ENCODE peak calls at places on chromosomes 12 and 14, in eight cellular contexts. One of them, this sample, is unnamed.

GRCh38 chr14:102187583-102188001 is 47.9 kb downstream of the WDR20 start:
- DNase-seq in suprapubic skin: no peak
- DNase-seq in hepatocyte: no peak
- DNase-seq in spleen: no peak
- DNase-seq in fibroblast of lung: no peak
- DNase-seq in CD8-positive, alpha-beta T cell: no peak
- DNase-seq in astrocyte of the spinal cord: no peak
- DNase-seq in psoas muscle: no peak
- DNase-seq in this sample: peak; percentile 14

GRCh38 chr14:32428149-32428548 is 99.1 kb downstream of the AKAP6 start:
- DNase-seq in suprapubic skin: no peak
- DNase-seq in hepatocyte: no peak
- DNase-seq in spleen: no peak
- DNase-seq in fibroblast of lung: no peak
- DNase-seq in CD8-positive, alpha-beta T cell: no peak
- DNase-seq in astrocyte of the spinal cord: peak; percentile 47
- DNase-seq in psoas muscle: no peak
- DNase-seq in this sample: no peak

GRCh38 chr14:20546877-20547276 is 14.0 kb downstream of the RNASE9 start:
- DNase-seq in suprapubic skin: no peak
- DNase-seq in hepatocyte: peak; percentile 77
- DNase-seq in spleen: no peak
- DNase-seq in fibroblast of lung: no peak
- DNase-seq in CD8-positive, alpha-beta T cell: no peak
- DNase-seq in astrocyte of the spinal cord: no peak
- DNase-seq in psoas muscle: no peak
- DNase-seq in this sample: no peak

GRCh38 chr12:51371295-51371953 is 19.8 kb downstream of the GALNT6 start:
- DNase-seq in suprapubic skin: no peak
- DNase-seq in hepatocyte: peak; percentile 90
- DNase-seq in spleen: no peak
- DNase-seq in fibroblast of lung: peak; percentile 97
- DNase-seq in CD8-positive, alpha-beta T cell: no peak
- DNase-seq in astrocyte of the spinal cord: peak; percentile 97
- DNase-seq in psoas muscle: peak; percentile 86
- DNase-seq in this sample: peak; percentile 97

GRCh38 chr14:65301862-65302539 is 110.5 kb upstream of the FUT8 start:
- DNase-seq in suprapubic skin: no peak
- DNase-seq in hepatocyte: no peak
- DNase-seq in spleen: no peak
- DNase-seq in fibroblast of lung: no peak
- DNase-seq in CD8-positive, alpha-beta T cell: no peak
- DNase-seq in astrocyte of the spinal cord: no peak
- DNase-seq in psoas muscle: no peak
- DNase-seq in this sample: no peak

GRCh38 chr14:96162741-96163140 is 41.9 kb upstream of the BDKRB2 start:
- DNase-seq in suprapubic skin: no peak
- DNase-seq in hepatocyte: no peak
- DNase-seq in spleen: no peak
- DNase-seq in fibroblast of lung: peak; percentile 37
- DNase-seq in CD8-positive, alpha-beta T cell: no peak
- DNase-seq in astrocyte of the spinal cord: no peak
- DNase-seq in psoas muscle: no peak
- DNase-seq in this sample: peak; percentile 40

GRCh38 chr12:56257491-56258067 is 605 bp downstream of the ANKRD52 start:
- DNase-seq in suprapubic skin: no peak
- DNase-seq in hepatocyte: peak; percentile 61
- DNase-seq in spleen: no peak
- DNase-seq in fibroblast of lung: no peak
- DNase-seq in CD8-positive, alpha-beta T cell: no peak
- DNase-seq in astrocyte of the spinal cord: peak; percentile 39
- DNase-seq in psoas muscle: no peak
- DNase-seq in this sample: peak; percentile 20

GRCh38 chr12:109738209-109738608 is 24.6 kb downstream of the FAM222A start:
- DNase-seq in suprapubic skin: peak; percentile 55
- DNase-seq in hepatocyte: no peak
- DNase-seq in spleen: peak; percentile 46
- DNase-seq in fibroblast of lung: no peak
- DNase-seq in CD8-positive, alpha-beta T cell: no peak
- DNase-seq in astrocyte of the spinal cord: no peak
- DNase-seq in psoas muscle: peak; percentile 2
- DNase-seq in this sample: no peak

GRCh38 chr12:76158518-76159321 is 74.2 kb upstream of the NAP1L1 start:
- DNase-seq in suprapubic skin: no peak
- DNase-seq in hepatocyte: peak; percentile 73
- DNase-seq in spleen: no peak
- DNase-seq in fibroblast of lung: peak; percentile 64
- DNase-seq in CD8-positive, alpha-beta T cell: peak; percentile 3
- DNase-seq in astrocyte of the spinal cord: peak; percentile 81
- DNase-seq in psoas muscle: peak; percentile 53
- DNase-seq in this sample: peak; percentile 90

GRCh38 chr12:125133616-125134015 is 68.4 kb downstream of the AACS start:
- DNase-seq in suprapubic skin: no peak
- DNase-seq in hepatocyte: no peak
- DNase-seq in spleen: no peak
- DNase-seq in fibroblast of lung: no peak
- DNase-seq in CD8-positive, alpha-beta T cell: no peak
- DNase-seq in astrocyte of the spinal cord: no peak
- DNase-seq in psoas muscle: no peak
- DNase-seq in this sample: no peak

GRCh38 chr14:73909681-73910080 is 23.0 kb downstream of the ZNF410 start:
- DNase-seq in suprapubic skin: no peak
- DNase-seq in hepatocyte: no peak
- DNase-seq in spleen: no peak
- DNase-seq in fibroblast of lung: no peak
- DNase-seq in CD8-positive, alpha-beta T cell: no peak
- DNase-seq in astrocyte of the spinal cord: no peak
- DNase-seq in psoas muscle: no peak
- DNase-seq in this sample: peak; percentile 36

GRCh38 chr12:67441736-67442346 is 172.7 kb downstream of the CAND1 start:
- DNase-seq in suprapubic skin: peak; percentile 90
- DNase-seq in hepatocyte: peak; percentile 91
- DNase-seq in spleen: peak; percentile 89
- DNase-seq in fibroblast of lung: peak; percentile 81
- DNase-seq in CD8-positive, alpha-beta T cell: peak; percentile 55
- DNase-seq in astrocyte of the spinal cord: peak; percentile 82
- DNase-seq in psoas muscle: peak; percentile 92
- DNase-seq in this sample: peak; percentile 81

GRCh38 chr12:7915911-7916403 is 20.0 kb downstream of the SLC2A3 start:
- DNase-seq in suprapubic skin: no peak
- DNase-seq in hepatocyte: no peak
- DNase-seq in spleen: no peak
- DNase-seq in fibroblast of lung: no peak
- DNase-seq in CD8-positive, alpha-beta T cell: no peak
- DNase-seq in astrocyte of the spinal cord: no peak
- DNase-seq in psoas muscle: no peak
- DNase-seq in this sample: no peak

GRCh38 chr14:29548948-29549370 is 378.7 kb downstream of the PRKD1 start:
- DNase-seq in suprapubic skin: no peak
- DNase-seq in hepatocyte: peak; percentile 69
- DNase-seq in spleen: no peak
- DNase-seq in fibroblast of lung: peak; percentile 84
- DNase-seq in CD8-positive, alpha-beta T cell: no peak
- DNase-seq in astrocyte of the spinal cord: peak; percentile 76
- DNase-seq in psoas muscle: no peak
- DNase-seq in this sample: peak; percentile 81

GRCh38 chr14:91554535-91555332 is 44.6 kb upstream of the PPP4R3A start:
- DNase-seq in suprapubic skin: no peak
- DNase-seq in hepatocyte: peak; percentile 85
- DNase-seq in spleen: no peak
- DNase-seq in fibroblast of lung: no peak
- DNase-seq in CD8-positive, alpha-beta T cell: no peak
- DNase-seq in astrocyte of the spinal cord: no peak
- DNase-seq in psoas muscle: no peak
- DNase-seq in this sample: no peak

GRCh38 chr14:104680806-104681688 is 8.4 kb upstream of the INF2 start:
- DNase-seq in suprapubic skin: no peak
- DNase-seq in hepatocyte: peak; percentile 76
- DNase-seq in spleen: peak; percentile 68
- DNase-seq in fibroblast of lung: peak; percentile 80
- DNase-seq in CD8-positive, alpha-beta T cell: no peak
- DNase-seq in astrocyte of the spinal cord: peak; percentile 78
- DNase-seq in psoas muscle: peak; percentile 62
- DNase-seq in this sample: peak; percentile 88

GRCh38 chr14:71465316-71465715 is 466.9 kb upstream of the RGS6 start:
- DNase-seq in suprapubic skin: no peak
- DNase-seq in hepatocyte: no peak
- DNase-seq in spleen: no peak
- DNase-seq in fibroblast of lung: peak; percentile 17
- DNase-seq in CD8-positive, alpha-beta T cell: no peak
- DNase-seq in astrocyte of the spinal cord: no peak
- DNase-seq in psoas muscle: no peak
- DNase-seq in this sample: peak; percentile 48

GRCh38 chr12:108357834-108358579 is 18.9 kb upstream of the CMKLR1 start:
- DNase-seq in suprapubic skin: no peak
- DNase-seq in hepatocyte: no peak
- DNase-seq in spleen: no peak
- DNase-seq in fibroblast of lung: no peak
- DNase-seq in CD8-positive, alpha-beta T cell: no peak
- DNase-seq in astrocyte of the spinal cord: no peak
- DNase-seq in psoas muscle: no peak
- DNase-seq in this sample: no peak

GRCh38 chr12:3107071-3107583 is 29.9 kb downstream of the TSPAN9 start:
- DNase-seq in suprapubic skin: no peak
- DNase-seq in hepatocyte: no peak
- DNase-seq in spleen: no peak
- DNase-seq in fibroblast of lung: peak; percentile 48
- DNase-seq in CD8-positive, alpha-beta T cell: no peak
- DNase-seq in astrocyte of the spinal cord: peak; percentile 96
- DNase-seq in psoas muscle: no peak
- DNase-seq in this sample: peak; percentile 65

GRCh38 chr14:104314251-104314941 is 176.0 kb downstream of the KIF26A start:
- DNase-seq in suprapubic skin: no peak
- DNase-seq in hepatocyte: no peak
- DNase-seq in spleen: peak; percentile 63
- DNase-seq in fibroblast of lung: no peak
- DNase-seq in CD8-positive, alpha-beta T cell: no peak
- DNase-seq in astrocyte of the spinal cord: no peak
- DNase-seq in psoas muscle: peak; percentile 24
- DNase-seq in this sample: no peak

GRCh38 chr12:113757223-113758002 is 208.7 kb downstream of the RBM19 start:
- DNase-seq in suprapubic skin: no peak
- DNase-seq in hepatocyte: no peak
- DNase-seq in spleen: no peak
- DNase-seq in fibroblast of lung: no peak
- DNase-seq in CD8-positive, alpha-beta T cell: no peak
- DNase-seq in astrocyte of the spinal cord: no peak
- DNase-seq in psoas muscle: no peak
- DNase-seq in this sample: no peak
- TF ChIP-seq CTCF in suprapubic skin: no peak
- TF ChIP-seq CTCF in hepatocyte: no peak
- TF ChIP-seq CTCF in spleen: no peak
- TF ChIP-seq CTCF in fibroblast of lung: no peak
- TF ChIP-seq CTCF in CD8-positive, alpha-beta T cell: no peak
- TF ChIP-seq CTCF in astrocyte of the spinal cord: no peak
- TF ChIP-seq CTCF in psoas muscle: no peak
- TF ChIP-seq CTCF in this sample: no peak

GRCh38 chr14:67569011-67569650 is 30.9 kb downstream of the PIGH start:
- DNase-seq in suprapubic skin: peak; percentile 57
- DNase-seq in hepatocyte: no peak
- DNase-seq in spleen: peak; percentile 71
- DNase-seq in fibroblast of lung: no peak
- DNase-seq in CD8-positive, alpha-beta T cell: no peak
- DNase-seq in astrocyte of the spinal cord: no peak
- DNase-seq in psoas muscle: no peak
- DNase-seq in this sample: no peak

GRCh38 chr14:67567654-67568053 is 32.4 kb downstream of the PIGH start:
- DNase-seq in suprapubic skin: peak; percentile 55
- DNase-seq in hepatocyte: peak; percentile 49
- DNase-seq in spleen: peak; percentile 34
- DNase-seq in fibroblast of lung: no peak
- DNase-seq in CD8-positive, alpha-beta T cell: no peak
- DNase-seq in astrocyte of the spinal cord: no peak
- DNase-seq in psoas muscle: no peak
- DNase-seq in this sample: no peak

GRCh38 chr14:67564236-67564635 is 31.1 kb downstream of the PLEKHH1 start:
- DNase-seq in suprapubic skin: no peak
- DNase-seq in hepatocyte: no peak
- DNase-seq in spleen: no peak
- DNase-seq in fibroblast of lung: no peak
- DNase-seq in CD8-positive, alpha-beta T cell: no peak
- DNase-seq in astrocyte of the spinal cord: no peak
- DNase-seq in psoas muscle: no peak
- DNase-seq in this sample: no peak

GRCh38 chr14:67569651-67570290 is 30.3 kb downstream of the PIGH start:
- DNase-seq in suprapubic skin: no peak
- DNase-seq in hepatocyte: no peak
- DNase-seq in spleen: peak; percentile 38
- DNase-seq in fibroblast of lung: no peak
- DNase-seq in CD8-positive, alpha-beta T cell: no peak
- DNase-seq in astrocyte of the spinal cord: no peak
- DNase-seq in psoas muscle: no peak
- DNase-seq in this sample: no peak

GRCh38 chr14:67566908-67567307 is 33.2 kb downstream of the PIGH start:
- DNase-seq in suprapubic skin: peak; percentile 78
- DNase-seq in hepatocyte: peak; percentile 59
- DNase-seq in spleen: peak; percentile 33
- DNase-seq in fibroblast of lung: peak; percentile 25
- DNase-seq in CD8-positive, alpha-beta T cell: no peak
- DNase-seq in astrocyte of the spinal cord: no peak
- DNase-seq in psoas muscle: peak; percentile 71
- DNase-seq in this sample: no peak
- H3K4me3 ChIP-seq in suprapubic skin: no peak overlapping the region
- H3K4me3 ChIP-seq in hepatocyte: no peak overlapping the region
- H3K4me3 ChIP-seq in spleen: no peak overlapping the region
- H3K4me3 ChIP-seq in fibroblast of lung: no peak overlapping the region
- H3K4me3 ChIP-seq in CD8-positive, alpha-beta T cell: no peak overlapping the region
- H3K4me3 ChIP-seq in astrocyte of the spinal cord: no peak overlapping the region
- H3K4me3 ChIP-seq in psoas muscle: peak overlapping the region; percentile 15
- H3K4me3 ChIP-seq in this sample: no peak overlapping the region

GRCh38 chr14:30610719-30611388 is 11.3 kb upstream of the SCFD1 start:
- DNase-seq in suprapubic skin: no peak
- DNase-seq in hepatocyte: peak; percentile 50
- DNase-seq in spleen: no peak
- DNase-seq in fibroblast of lung: peak; percentile 92
- DNase-seq in CD8-positive, alpha-beta T cell: no peak
- DNase-seq in astrocyte of the spinal cord: peak; percentile 80
- DNase-seq in psoas muscle: peak; percentile 62
- DNase-seq in this sample: peak; percentile 78
- TF ChIP-seq CTCF in suprapubic skin: no peak
- TF ChIP-seq CTCF in hepatocyte: peak; percentile 34
- TF ChIP-seq CTCF in spleen: no peak
- TF ChIP-seq CTCF in fibroblast of lung: peak; percentile 40
- TF ChIP-seq CTCF in CD8-positive, alpha-beta T cell: no peak
- TF ChIP-seq CTCF in astrocyte of the spinal cord: peak; percentile 41
- TF ChIP-seq CTCF in psoas muscle: peak; percentile 54
- TF ChIP-seq CTCF in this sample: peak; percentile 33

DNA sequence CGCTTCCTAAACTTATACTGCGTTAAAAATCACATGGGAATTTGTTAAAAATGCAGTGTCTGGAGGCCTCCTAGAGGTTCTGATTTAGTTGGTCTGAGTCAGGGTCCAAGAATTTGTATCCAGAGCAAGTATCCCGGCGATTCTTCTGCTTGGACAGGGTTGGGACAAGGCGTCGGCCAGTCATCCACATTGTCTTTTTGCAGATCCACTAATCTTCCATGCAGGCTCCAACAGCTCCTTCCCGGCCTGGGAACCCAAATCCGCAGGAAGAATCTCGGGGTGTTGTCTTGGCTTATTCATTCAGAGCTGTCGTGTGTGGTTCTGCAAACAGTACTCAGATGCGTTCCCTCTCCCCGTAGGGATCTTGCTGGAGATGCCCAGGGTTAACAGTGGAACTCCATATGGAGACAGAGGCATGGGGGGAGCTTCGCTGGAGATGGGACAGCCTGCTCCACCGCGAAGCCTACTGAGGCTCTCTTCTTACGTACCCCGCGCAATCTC is 25.3 kb downstream of the GPRC5D start:
- DNase-seq in suprapubic skin: no peak
- DNase-seq in hepatocyte: no peak
- DNase-seq in spleen: no peak
- DNase-seq in fibroblast of lung: no peak
- DNase-seq in CD8-positive, alpha-beta T cell: no peak
- DNase-seq in astrocyte of the spinal cord: no peak
- DNase-seq in psoas muscle: no peak
- DNase-seq in this sample: peak; percentile 82
- H3K4me3 ChIP-seq in suprapubic skin: no peak overlapping the region
- H3K4me3 ChIP-seq in hepatocyte: no peak overlapping the region
- H3K4me3 ChIP-seq in spleen: no peak overlapping the region
- H3K4me3 ChIP-seq in fibroblast of lung: no peak overlapping the region
- H3K4me3 ChIP-seq in CD8-positive, alpha-beta T cell: no peak overlapping the region
- H3K4me3 ChIP-seq in astrocyte of the spinal cord: no peak overlapping the region
- H3K4me3 ChIP-seq in psoas muscle: no peak overlapping the region
- H3K4me3 ChIP-seq in this sample: no peak overlapping the region

This sample was measured in fibroblast of mammary gland.